ENCODE peak calls at places on chromosomes 4 and X, in five cellular contexts. R is right atrium auricular region, C is MM.1S, Z is IMR-90, B is thyroid gland. L is an unnamed sample.

GRCh38 chr4:2871911-2872310 is 28.3 kb downstream of the ADD1 start:
- DNase-seq in R (no peak), B (no peak), Z (no peak), C (no peak), L (no peak)

GRCh38 chr4:117068120-117068519 is 17.3 kb downstream of the TRAM1L1 start:
- DNase-seq in C (no peak), R (no peak), Z (no peak), B (no peak), L (no peak)

GRCh38 chrX:445727-446126 is 59.0 kb upstream of the PPP2R3B start:
- DNase-seq in B (no peak), R (no peak), C (no peak), Z (no peak), L (no peak)

GRCh38 chr4:3612275-3612674 is 80.1 kb upstream of the LRPAP1 start:
- DNase-seq in C (no peak), R (no peak), Z (no peak), B (no peak), L (no peak)

GRCh38 chr4:147094228-147094627 is 148.6 kb upstream of the TTC29 start:
- DNase-seq in B (peak), C (no peak), R (no peak), Z (no peak), L (no peak)

GRCh38 chrX:54798137-54798536 is at the start of gene ITIH6:
- DNase-seq in R (no peak), B (no peak), Z (no peak), C (no peak), L (no peak)

GRCh38 chr4:112431158-112431557 is 84.8 kb downstream of the NEUROG2 start:
- DNase-seq in Z (no peak), B (no peak), C (no peak), R (no peak), L (no peak)

GRCh38 chrX:40155617-40156471 is 58.1 kb upstream of the BCOR start:
- DNase-seq in R (no peak), Z (no peak), C (no peak), B (no peak), L (no peak)

GRCh38 chr4:73460913-73461522 is 20.5 kb upstream of the AFM start:
- DNase-seq in Z (no peak), B (no peak), R (no peak), C (no peak), L (no peak)

GRCh38 chrX:141832247-141832646 is 5.9 kb upstream of the MAGEC3 start:
- DNase-seq in C (no peak), B (no peak), Z (no peak), R (no peak), L (no peak)

GRCh38 chrX:119541188-119541587 is 24.0 kb downstream of the STEEP1 start:
- DNase-seq in R (no peak), B (peak), Z (peak), C (no peak), L (no peak)

GRCh38 chr4:145557720-145558119 is 61.5 kb upstream of the MMAA start:
- DNase-seq in R (peak), C (peak), Z (peak), B (peak), L (peak)

GRCh38 chr4:97759785-97760184 is 383.5 kb downstream of the STPG2 start:
- DNase-seq in R (no peak), Z (no peak), C (no peak), B (no peak), L (no peak)

GRCh38 chr4:1544861-1545275 is 138.6 kb upstream of the NKX1-1 start:
- DNase-seq in Z (no peak), R (no peak), B (no peak), C (no peak), L (no peak)

GRCh38 chrX:1883772-1884171 is 268.9 kb downstream of the ASMT start:
- DNase-seq in R (no peak), C (no peak), Z (no peak), B (no peak), L (no peak)

GRCh38 chr4:118918388-118918787 is 29.7 kb downstream of the SYNPO2 start:
- DNase-seq in R (no peak), Z (peak), B (no peak), C (no peak), L (no peak)

GRCh38 chrX:703466-704210 is 73.0 kb downstream of the SHOX start:
- DNase-seq in R (no peak), Z (no peak), C (no peak), B (no peak), L (no peak)

GRCh38 chrX:130746709-130747347 is 156.2 kb downstream of the ENOX2 start:
- DNase-seq in R (no peak), B (no peak), C (no peak), Z (peak), L (no peak)

GRCh38 chr4:6940744-6941137 is 31.1 kb downstream of the TBC1D14 start:
- DNase-seq in C (no peak), Z (no peak), B (no peak), R (no peak), L (no peak)

GRCh38 chr4:6943870-6944195 is 34.2 kb downstream of the TBC1D14 start:
- DNase-seq in R (no peak), Z (no peak), C (no peak), B (no peak), L (no peak)

GRCh38 chr4:6943012-6943869 is 33.6 kb downstream of the TBC1D14 start:
- DNase-seq in C (no peak), B (no peak), Z (no peak), R (no peak), L (no peak)

GRCh38 chr4:6941796-6942195 is 32.2 kb downstream of the TBC1D14 start:
- DNase-seq in C (no peak), R (no peak), Z (no peak), B (no peak), L (no peak)

GRCh38 chr4:6942238-6942800 is 32.7 kb downstream of the TBC1D14 start:
- DNase-seq in C (peak), R (no peak), B (no peak), Z (peak), L (peak)
- H3K27ac ChIP-seq in C (peak), R (peak), B (peak), Z (peak), L (peak)

GRCh38 chr4:163878336-163879121 is 384.0 kb downstream of the TMA16 start:
- DNase-seq in B (no peak), Z (no peak), C (no peak), R (no peak), L (no peak)
- H3K27ac ChIP-seq in B (no peak), Z (no peak), C (no peak), R (no peak), L (no peak)

DNA sequence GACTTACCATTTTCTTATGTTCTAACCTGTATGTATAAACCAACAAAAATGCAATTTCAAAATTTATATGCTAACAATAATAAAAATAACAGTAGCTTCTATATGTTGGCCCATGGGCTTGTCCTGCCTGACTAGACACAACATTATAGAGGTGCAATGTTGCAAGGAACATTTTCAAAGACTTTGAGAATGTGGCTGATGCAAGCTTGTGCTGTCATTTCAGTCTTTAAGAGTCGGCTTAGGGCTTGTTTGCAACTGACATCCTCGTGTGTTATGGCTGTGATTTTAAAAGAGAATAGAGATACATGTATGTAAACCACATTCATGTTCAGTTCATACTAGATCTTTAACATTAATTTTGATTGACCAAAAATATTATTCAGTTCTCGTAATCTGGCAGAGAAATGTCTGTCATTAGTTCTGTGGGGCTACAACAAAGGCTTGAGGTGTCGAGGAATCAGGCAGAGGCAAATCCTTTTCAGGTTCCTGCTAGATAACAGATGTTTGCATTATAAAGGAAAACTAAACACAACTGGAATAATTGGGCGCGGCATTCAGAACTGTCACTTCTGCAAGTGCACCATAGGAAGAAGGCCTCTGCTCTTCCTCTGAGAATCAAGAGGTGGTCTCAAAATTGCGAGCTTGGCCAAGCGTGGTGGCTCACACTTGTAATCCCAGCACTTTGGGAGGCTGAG is 13.1 kb downstream of the TMSB4X start:
- DNase-seq in C (no peak), B (no peak), R (no peak), Z (no peak), L (no peak)
- H3K27ac ChIP-seq in C (no peak), B (peak), R (no peak), Z (no peak), L (no peak)

DNA sequence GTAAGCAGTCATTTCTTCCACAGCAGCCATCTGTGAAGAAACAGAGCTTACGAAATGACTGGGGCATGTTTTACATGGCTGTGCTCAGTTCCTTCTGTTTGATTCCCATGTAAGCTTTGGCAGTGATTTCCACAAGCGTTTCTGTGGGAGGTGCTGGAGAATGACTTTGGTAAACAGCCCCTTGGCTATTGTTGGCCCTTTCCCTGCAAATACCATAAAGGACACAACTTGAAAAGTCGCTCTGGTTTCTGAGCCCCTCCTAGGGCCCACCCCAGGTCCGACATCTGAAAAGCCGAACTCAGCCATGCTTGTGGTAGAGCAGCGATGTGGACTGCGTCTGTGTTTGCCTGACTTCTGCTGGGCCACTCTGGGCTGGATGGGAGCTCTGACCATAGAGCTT is 3.7 kb downstream of the LIMCH1 start:
- DNase-seq in R (peak), Z (no peak), B (no peak), C (no peak), L (no peak)
- H3K27ac ChIP-seq in R (peak), Z (no peak), B (peak), C (no peak), L (no peak)